ENCODE peak calls at places on chromosomes 3 and 15, in four cellular contexts. P is mesenchymal stem cell; O is ascending aorta; E is effector memory CD4-positive, alpha-beta T cell. U is an unnamed sample. For H3K4me1, the result is how much of the 10 kb centered on the place peaks cover.

GRCh38 chr3:180770639-180771038 is 91.3 kb upstream of the CCDC39 start:
- DNase-seq in P (no peak), O (no peak), E (no peak), U (no peak)

GRCh38 chr3:127929818-127930217 is 14.8 kb downstream of the KBTBD12 start:
- DNase-seq in P (no peak), E (no peak), O (no peak), U (no peak)

GRCh38 chr15:92118162-92118935 is 264.8 kb downstream of the SLCO3A1 start:
- DNase-seq in P (no peak), E (no peak), O (no peak), U (no peak)

GRCh38 chr3:17431477-17432045 is 310.9 kb downstream of the TBC1D5 start:
- DNase-seq in P (no peak), E (no peak), O (no peak), U (no peak)

GRCh38 chr3:184788751-184789150 is 23.2 kb upstream of the VPS8 start:
- DNase-seq in E (no peak), P (no peak), O (no peak), U (no peak)

GRCh38 chr3:133927543-133928066 is 31.9 kb upstream of the RAB6B start:
- DNase-seq in O (peak), E (peak), P (peak), U (peak)

GRCh38 chr15:76368135-76368588 is 31.6 kb downstream of the ISL2 start:
- DNase-seq in P (no peak), E (no peak), O (no peak), U (no peak)

GRCh38 chr15:25543156-25543555 is 104.3 kb upstream of the UBE3A start:
- DNase-seq in O (peak), E (no peak), P (no peak), U (no peak)

GRCh38 chr3:49411550-49411967 is 217 bp downstream of the RHOA start:
- DNase-seq in E (peak), P (no peak), O (peak), U (peak)

GRCh38 chr3:170840291-170840859 is 29.6 kb downstream of the RPL22L1 start:
- DNase-seq in P (no peak), O (no peak), E (no peak), U (no peak)

GRCh38 chr15:44832068-44832467 is 95.7 kb downstream of the TRIM69 start:
- DNase-seq in P (no peak), O (no peak), E (no peak), U (no peak)

GRCh38 chr3:2579206-2579605 is 480.5 kb downstream of the CNTN4 start:
- DNase-seq in O (no peak), P (no peak), E (no peak), U (no peak)

GRCh38 chr3:131110087-131110486 is 83.4 kb downstream of the NEK11 start:
- DNase-seq in P (peak), O (no peak), E (no peak), U (no peak)

GRCh38 chr3:49134471-49135265 is 1.8 kb upstream of the LAMB2 start:
- DNase-seq in E (no peak), P (no peak), O (no peak), U (no peak)

DNA sequence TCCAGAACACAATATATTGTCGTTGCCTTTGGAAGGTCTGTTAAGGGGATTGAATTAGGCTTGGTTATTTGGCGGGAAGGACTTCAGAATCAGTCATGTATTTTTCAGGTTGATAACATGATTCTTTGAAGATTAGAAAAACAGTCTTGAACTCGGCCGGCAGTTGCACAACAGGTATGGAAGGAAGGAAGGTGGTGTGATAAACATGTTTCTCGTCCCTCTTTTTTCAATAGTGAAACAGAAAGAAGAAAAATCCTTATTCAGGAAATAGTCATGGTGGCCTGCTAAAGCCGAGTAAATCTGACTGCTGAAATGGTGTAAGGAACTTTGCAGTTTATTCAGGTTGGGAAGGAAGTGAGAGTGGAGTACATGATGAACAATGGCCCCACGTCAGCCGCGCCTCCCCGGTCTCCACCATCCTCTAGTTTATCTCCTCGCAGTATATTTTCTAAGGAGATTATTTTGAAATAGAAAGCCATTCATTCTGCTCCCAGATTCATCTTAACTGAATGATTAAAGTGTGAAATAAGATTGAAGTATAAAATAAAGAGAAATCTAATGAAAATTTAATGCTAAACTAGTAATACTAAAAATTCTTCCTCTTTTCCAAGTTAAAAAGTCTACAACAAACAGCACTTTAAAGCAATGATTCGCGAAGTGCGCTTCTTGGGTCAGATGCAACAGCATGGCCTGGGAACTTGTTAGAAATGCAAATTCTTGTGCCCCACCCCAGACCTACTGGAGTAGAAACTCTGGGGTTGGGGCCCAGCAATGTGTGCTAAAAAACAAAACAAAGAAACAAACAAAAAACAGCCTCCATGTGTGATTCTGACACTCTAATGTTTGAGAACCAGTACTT is 6.5 kb downstream of the RASGRP1 start:
- DNase-seq in E (no peak), P (no peak), O (no peak), U (no peak)
- H3K4me1 ChIP-seq in E (half or more), P (under half), O (under half), U (half or more)

GRCh38 chr15:64875641-64876223 is 34.0 kb downstream of the PLEKHO2 start:
- DNase-seq in E (no peak), O (no peak), P (no peak), U (no peak)
- H3K4me1 ChIP-seq in E (under half), O (under half), P (under half), U (under half)

GRCh38 chr15:70763120-70763949 is at the start of gene UACA:
- DNase-seq in E (peak), O (peak), P (peak), U (peak)
- H3K4me1 ChIP-seq in E (under half), O (under half), P (under half), U (under half)

DNA sequence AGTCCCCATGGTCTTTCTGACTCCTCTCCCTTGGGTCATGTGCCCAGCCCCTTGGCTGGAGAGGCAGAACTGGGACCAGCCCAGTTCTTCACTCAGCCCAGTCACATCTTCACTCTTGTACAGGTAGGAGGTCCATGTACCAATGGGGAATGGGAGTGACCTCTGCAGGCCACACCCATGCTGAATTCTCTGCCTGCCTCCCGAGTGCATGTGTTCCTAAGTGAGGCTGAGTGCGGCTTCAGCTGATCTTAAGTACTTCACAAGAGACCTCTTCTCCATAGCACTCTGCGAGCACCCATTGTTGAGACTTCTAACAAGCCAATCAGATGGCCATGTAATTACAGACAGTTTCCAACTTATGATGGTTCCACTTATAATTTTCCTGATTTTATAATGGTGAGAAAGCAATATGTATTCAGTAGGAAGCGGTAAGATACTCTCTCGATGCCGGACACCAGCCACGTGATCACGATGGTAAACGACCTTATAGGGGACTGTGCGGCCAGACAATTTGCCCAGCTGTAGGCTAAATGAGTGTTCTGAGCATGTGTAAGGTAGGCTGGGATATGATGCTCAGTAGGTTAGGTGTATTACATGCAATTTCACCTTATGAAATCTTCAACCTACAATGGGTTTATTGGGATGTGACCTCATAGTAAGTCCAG is 112.1 kb downstream of the KLF13 start:
- DNase-seq in O (peak), P (no peak), E (no peak), U (no peak)
- H3K4me1 ChIP-seq in O (under half), P (under half), E (half or more), U (half or more)

GRCh38 chr3:57130426-57131209 is 34.5 kb downstream of the IL17RD start:
- DNase-seq in P (peak), O (no peak), E (no peak), U (no peak)

GRCh38 chr3:57127849-57128566 is 37.1 kb downstream of the IL17RD start:
- DNase-seq in E (no peak), O (no peak), P (peak), U (no peak)

GRCh38 chr3:57128863-57129602 is 36.1 kb downstream of the IL17RD start:
- DNase-seq in O (no peak), E (no peak), P (peak), U (no peak)

GRCh38 chr3:57135964-57136363 is 29.2 kb downstream of the IL17RD start:
- DNase-seq in E (no peak), O (no peak), P (no peak), U (no peak)

DNA sequence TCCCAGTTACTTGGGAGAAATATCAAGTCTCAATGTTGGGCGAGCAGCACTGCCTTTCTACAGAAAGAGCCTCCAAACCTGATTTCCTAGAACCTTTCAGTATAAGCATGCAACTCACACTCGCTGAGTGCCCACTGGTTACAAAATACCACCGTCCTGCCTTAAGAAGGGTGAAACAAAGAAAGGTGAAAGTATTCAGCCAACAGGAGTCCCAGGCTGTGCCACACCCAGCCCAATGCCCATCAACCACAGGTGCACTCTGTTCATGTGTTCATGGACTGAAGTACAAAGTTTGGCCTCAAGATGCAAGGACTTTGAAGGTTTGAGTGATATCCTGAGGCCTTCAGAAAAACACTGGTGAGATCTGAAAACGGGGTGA is 34.0 kb downstream of the IL17RD start:
- DNase-seq in O (no peak), P (no peak), E (no peak), U (no peak)
- H3K4me1 ChIP-seq in O (under half), P (under half), E (under half), U (under half)

GRCh38 chr3:69803871-69804270 is 64.6 kb downstream of the MITF start:
- DNase-seq in O (no peak), P (peak), E (no peak), U (no peak)
- H3K4me1 ChIP-seq in O (under half), P (under half), E (under half), U (under half)

GRCh38 chr3:39147711-39148115 is 5.7 kb downstream of the CSRNP1 start:
- DNase-seq in O (no peak), P (no peak), E (no peak), U (no peak)

GRCh38 chr3:39150170-39150802 is 3.1 kb downstream of the CSRNP1 start:
- DNase-seq in P (no peak), O (no peak), E (no peak), U (no peak)

GRCh38 chr3:39149498-39150169 is 3.8 kb downstream of the CSRNP1 start:
- DNase-seq in O (no peak), E (no peak), P (no peak), U (no peak)

GRCh38 chr3:39148116-39149058 is 5.0 kb downstream of the CSRNP1 start:
- DNase-seq in P (peak), O (no peak), E (no peak), U (no peak)

GRCh38 chr3:39149059-39149455 is 4.3 kb downstream of the CSRNP1 start:
- DNase-seq in O (no peak), P (peak), E (no peak), U (no peak)
- H3K4me1 ChIP-seq in O (under half), P (under half), E (half or more), U (half or more)

U was measured in CD8-positive, alpha-beta T cell.